ENCODE peak calls at places on chromosomes 12 and 14, in nine cellular contexts. One of them, this sample, is unnamed.

GRCh38 chr14:81625343-81625742 is 91.7 kb upstream of the SEL1L start:
- DNase-seq in CD8-positive, alpha-beta memory T cell: no peak
- DNase-seq in tibial nerve: no peak
- DNase-seq in CD8-positive, alpha-beta T cell: no peak
- DNase-seq in right cardiac atrium: no peak
- DNase-seq in heart left ventricle: no peak
- DNase-seq in thoracic aorta: no peak
- DNase-seq in fibroblast of lung: peak
- DNase-seq in neural progenitor cell: peak
- DNase-seq in this sample: no peak

GRCh38 chr14:50062438-50063039 is 53.8 kb downstream of the VCPKMT start:
- DNase-seq in right cardiac atrium: no peak
- DNase-seq in tibial nerve: no peak
- DNase-seq in neural progenitor cell: no peak
- DNase-seq in heart left ventricle: no peak
- DNase-seq in CD8-positive, alpha-beta memory T cell: peak
- DNase-seq in fibroblast of lung: peak
- DNase-seq in CD8-positive, alpha-beta T cell: peak
- DNase-seq in thoracic aorta: no peak
- DNase-seq in this sample: no peak

GRCh38 chr12:33795536-33795935 is 226.8 kb upstream of the ALG10 start:
- DNase-seq in thoracic aorta: no peak
- DNase-seq in neural progenitor cell: no peak
- DNase-seq in CD8-positive, alpha-beta memory T cell: no peak
- DNase-seq in right cardiac atrium: no peak
- DNase-seq in heart left ventricle: no peak
- DNase-seq in fibroblast of lung: no peak
- DNase-seq in tibial nerve: no peak
- DNase-seq in CD8-positive, alpha-beta T cell: no peak
- DNase-seq in this sample: no peak

GRCh38 chr14:69299286-69300035 is 39.5 kb downstream of the GALNT16 start:
- DNase-seq in fibroblast of lung: no peak
- DNase-seq in heart left ventricle: no peak
- DNase-seq in CD8-positive, alpha-beta T cell: no peak
- DNase-seq in CD8-positive, alpha-beta memory T cell: no peak
- DNase-seq in right cardiac atrium: no peak
- DNase-seq in tibial nerve: no peak
- DNase-seq in thoracic aorta: no peak
- DNase-seq in neural progenitor cell: peak
- DNase-seq in this sample: no peak

GRCh38 chr14:88584451-88584850 is 21.6 kb downstream of the ZC3H14 start:
- DNase-seq in CD8-positive, alpha-beta T cell: no peak
- DNase-seq in heart left ventricle: no peak
- DNase-seq in thoracic aorta: no peak
- DNase-seq in tibial nerve: no peak
- DNase-seq in right cardiac atrium: no peak
- DNase-seq in neural progenitor cell: no peak
- DNase-seq in CD8-positive, alpha-beta memory T cell: no peak
- DNase-seq in fibroblast of lung: no peak
- DNase-seq in this sample: no peak

GRCh38 chr14:105145381-105146180 is 23.0 kb downstream of the JAG2 start:
- DNase-seq in heart left ventricle: peak
- DNase-seq in CD8-positive, alpha-beta memory T cell: peak
- DNase-seq in fibroblast of lung: no peak
- DNase-seq in right cardiac atrium: peak
- DNase-seq in CD8-positive, alpha-beta T cell: no peak
- DNase-seq in thoracic aorta: no peak
- DNase-seq in neural progenitor cell: no peak
- DNase-seq in tibial nerve: no peak
- DNase-seq in this sample: no peak

GRCh38 chr12:46300906-46301305 is 32.1 kb upstream of the SLC38A1 start:
- DNase-seq in fibroblast of lung: peak
- DNase-seq in heart left ventricle: no peak
- DNase-seq in tibial nerve: peak
- DNase-seq in neural progenitor cell: no peak
- DNase-seq in right cardiac atrium: no peak
- DNase-seq in CD8-positive, alpha-beta T cell: no peak
- DNase-seq in CD8-positive, alpha-beta memory T cell: no peak
- DNase-seq in thoracic aorta: no peak
- DNase-seq in this sample: no peak

GRCh38 chr12:124837958-124838803 is 25.5 kb downstream of the SCARB1 start:
- DNase-seq in tibial nerve: peak
- DNase-seq in neural progenitor cell: no peak
- DNase-seq in heart left ventricle: peak
- DNase-seq in CD8-positive, alpha-beta memory T cell: no peak
- DNase-seq in thoracic aorta: peak
- DNase-seq in fibroblast of lung: peak
- DNase-seq in right cardiac atrium: peak
- DNase-seq in CD8-positive, alpha-beta T cell: no peak
- DNase-seq in this sample: no peak

GRCh38 chr12:10031771-10032175 is 1.3 kb downstream of the CLEC9A start:
- DNase-seq in thoracic aorta: no peak
- DNase-seq in heart left ventricle: no peak
- DNase-seq in right cardiac atrium: no peak
- DNase-seq in fibroblast of lung: peak
- DNase-seq in tibial nerve: no peak
- DNase-seq in neural progenitor cell: no peak
- DNase-seq in CD8-positive, alpha-beta memory T cell: no peak
- DNase-seq in CD8-positive, alpha-beta T cell: no peak
- DNase-seq in this sample: no peak

GRCh38 chr12:5745251-5745888 is 199.7 kb downstream of the ANO2 start:
- DNase-seq in CD8-positive, alpha-beta memory T cell: no peak
- DNase-seq in CD8-positive, alpha-beta T cell: peak
- DNase-seq in neural progenitor cell: peak
- DNase-seq in thoracic aorta: peak
- DNase-seq in right cardiac atrium: peak
- DNase-seq in tibial nerve: peak
- DNase-seq in fibroblast of lung: peak
- DNase-seq in heart left ventricle: peak
- DNase-seq in this sample: peak

DNA sequence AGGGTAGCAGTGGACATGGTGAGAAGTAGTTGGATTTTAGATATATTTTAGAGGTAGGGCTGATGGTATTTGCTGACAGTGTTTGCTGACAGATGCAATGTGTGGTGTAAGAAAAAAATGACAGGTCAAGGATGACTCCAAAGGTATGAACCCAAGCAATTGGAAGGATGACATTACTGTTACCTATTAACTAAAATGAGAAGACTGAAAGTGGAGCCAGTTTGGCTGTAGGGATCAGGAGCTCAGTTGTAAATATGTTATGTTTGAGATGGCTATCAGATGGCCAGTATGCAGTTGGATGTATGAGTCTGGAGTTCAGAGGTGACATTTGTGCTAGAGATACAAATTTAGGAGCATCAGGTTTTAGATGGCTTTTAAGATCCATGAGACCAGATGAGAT is 17.4 kb upstream of the SERPINA6 start:
- DNase-seq in CD8-positive, alpha-beta T cell: no peak
- DNase-seq in thoracic aorta: no peak
- DNase-seq in CD8-positive, alpha-beta memory T cell: no peak
- DNase-seq in right cardiac atrium: no peak
- DNase-seq in neural progenitor cell: no peak
- DNase-seq in heart left ventricle: no peak
- DNase-seq in tibial nerve: no peak
- DNase-seq in fibroblast of lung: no peak
- DNase-seq in this sample: no peak
- H3K27ac ChIP-seq in CD8-positive, alpha-beta T cell: no peak
- H3K27ac ChIP-seq in thoracic aorta: no peak
- H3K27ac ChIP-seq in CD8-positive, alpha-beta memory T cell: no peak
- H3K27ac ChIP-seq in right cardiac atrium: no peak
- H3K27ac ChIP-seq in neural progenitor cell: no peak
- H3K27ac ChIP-seq in heart left ventricle: no peak
- H3K27ac ChIP-seq in tibial nerve: no peak
- H3K27ac ChIP-seq in fibroblast of lung: no peak
- H3K27ac ChIP-seq in this sample: no peak

GRCh38 chr14:62943202-62943601 is 102.1 kb downstream of the KCNH5 start:
- DNase-seq in tibial nerve: no peak
- DNase-seq in CD8-positive, alpha-beta memory T cell: no peak
- DNase-seq in neural progenitor cell: no peak
- DNase-seq in fibroblast of lung: peak
- DNase-seq in right cardiac atrium: no peak
- DNase-seq in CD8-positive, alpha-beta T cell: no peak
- DNase-seq in thoracic aorta: no peak
- DNase-seq in heart left ventricle: no peak
- DNase-seq in this sample: no peak

GRCh38 chr14:62939970-62940369 is 105.3 kb downstream of the KCNH5 start:
- DNase-seq in CD8-positive, alpha-beta T cell: no peak
- DNase-seq in neural progenitor cell: no peak
- DNase-seq in CD8-positive, alpha-beta memory T cell: no peak
- DNase-seq in heart left ventricle: no peak
- DNase-seq in tibial nerve: no peak
- DNase-seq in right cardiac atrium: no peak
- DNase-seq in fibroblast of lung: no peak
- DNase-seq in thoracic aorta: no peak
- DNase-seq in this sample: no peak

GRCh38 chr14:62934439-62934838 is 110.8 kb downstream of the KCNH5 start:
- DNase-seq in tibial nerve: no peak
- DNase-seq in neural progenitor cell: peak
- DNase-seq in CD8-positive, alpha-beta memory T cell: no peak
- DNase-seq in heart left ventricle: no peak
- DNase-seq in fibroblast of lung: no peak
- DNase-seq in CD8-positive, alpha-beta T cell: no peak
- DNase-seq in right cardiac atrium: no peak
- DNase-seq in thoracic aorta: no peak
- DNase-seq in this sample: no peak

GRCh38 chr14:62938774-62939173 is 106.5 kb downstream of the KCNH5 start:
- DNase-seq in neural progenitor cell: no peak
- DNase-seq in tibial nerve: no peak
- DNase-seq in heart left ventricle: no peak
- DNase-seq in CD8-positive, alpha-beta memory T cell: no peak
- DNase-seq in thoracic aorta: no peak
- DNase-seq in right cardiac atrium: no peak
- DNase-seq in fibroblast of lung: no peak
- DNase-seq in CD8-positive, alpha-beta T cell: no peak
- DNase-seq in this sample: no peak
- H3K27ac ChIP-seq in neural progenitor cell: no peak
- H3K27ac ChIP-seq in tibial nerve: no peak
- H3K27ac ChIP-seq in heart left ventricle: no peak
- H3K27ac ChIP-seq in CD8-positive, alpha-beta memory T cell: no peak
- H3K27ac ChIP-seq in thoracic aorta: no peak
- H3K27ac ChIP-seq in right cardiac atrium: no peak
- H3K27ac ChIP-seq in fibroblast of lung: no peak
- H3K27ac ChIP-seq in CD8-positive, alpha-beta T cell: no peak
- H3K27ac ChIP-seq in this sample: no peak

DNA sequence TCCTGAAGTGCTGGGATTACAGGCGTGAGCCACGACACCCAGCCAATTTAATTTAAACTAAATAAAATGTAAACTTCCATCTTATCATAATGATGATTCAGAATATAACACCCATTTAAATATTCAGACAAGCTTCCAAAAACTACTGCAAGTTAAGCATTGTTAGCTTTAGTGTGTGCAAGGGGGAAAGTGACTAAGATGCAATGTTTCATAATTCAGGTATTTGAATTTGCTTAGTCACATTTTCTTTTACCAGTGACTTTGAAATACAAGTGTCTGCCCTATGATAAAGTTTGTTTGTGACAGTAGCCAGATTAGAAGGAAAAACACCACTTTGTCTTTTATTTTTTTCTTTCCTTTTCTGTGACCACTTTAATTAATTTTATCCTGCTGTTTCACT is 2.2 kb upstream of the CFAP54 start:
- DNase-seq in fibroblast of lung: peak
- DNase-seq in thoracic aorta: no peak
- DNase-seq in heart left ventricle: no peak
- DNase-seq in CD8-positive, alpha-beta memory T cell: no peak
- DNase-seq in tibial nerve: no peak
- DNase-seq in neural progenitor cell: no peak
- DNase-seq in CD8-positive, alpha-beta T cell: no peak
- DNase-seq in right cardiac atrium: no peak
- DNase-seq in this sample: no peak
- H3K27ac ChIP-seq in fibroblast of lung: peak
- H3K27ac ChIP-seq in thoracic aorta: no peak
- H3K27ac ChIP-seq in heart left ventricle: no peak
- H3K27ac ChIP-seq in CD8-positive, alpha-beta memory T cell: no peak
- H3K27ac ChIP-seq in tibial nerve: no peak
- H3K27ac ChIP-seq in neural progenitor cell: no peak
- H3K27ac ChIP-seq in CD8-positive, alpha-beta T cell: no peak
- H3K27ac ChIP-seq in right cardiac atrium: no peak
- H3K27ac ChIP-seq in this sample: no peak

GRCh38 chr12:26691234-26691970 is 141.6 kb downstream of the ITPR2 start:
- DNase-seq in neural progenitor cell: peak
- DNase-seq in heart left ventricle: no peak
- DNase-seq in fibroblast of lung: peak
- DNase-seq in CD8-positive, alpha-beta memory T cell: no peak
- DNase-seq in CD8-positive, alpha-beta T cell: no peak
- DNase-seq in thoracic aorta: no peak
- DNase-seq in right cardiac atrium: no peak
- DNase-seq in tibial nerve: no peak
- DNase-seq in this sample: peak
- H3K27ac ChIP-seq in neural progenitor cell: no peak
- H3K27ac ChIP-seq in heart left ventricle: no peak
- H3K27ac ChIP-seq in fibroblast of lung: no peak
- H3K27ac ChIP-seq in CD8-positive, alpha-beta memory T cell: no peak
- H3K27ac ChIP-seq in CD8-positive, alpha-beta T cell: no peak
- H3K27ac ChIP-seq in thoracic aorta: no peak
- H3K27ac ChIP-seq in right cardiac atrium: no peak
- H3K27ac ChIP-seq in tibial nerve: no peak
- H3K27ac ChIP-seq in this sample: peak

GRCh38 chr14:21071225-21072041 is 1.3 kb downstream of the ARHGEF40 start:
- DNase-seq in right cardiac atrium: peak
- DNase-seq in CD8-positive, alpha-beta T cell: peak
- DNase-seq in tibial nerve: peak
- DNase-seq in thoracic aorta: peak
- DNase-seq in fibroblast of lung: peak
- DNase-seq in neural progenitor cell: peak
- DNase-seq in CD8-positive, alpha-beta memory T cell: peak
- DNase-seq in heart left ventricle: peak
- DNase-seq in this sample: peak

GRCh38 chr14:21070610-21071224 is 613 bp downstream of the ARHGEF40 start:
- DNase-seq in CD8-positive, alpha-beta memory T cell: peak
- DNase-seq in tibial nerve: no peak
- DNase-seq in neural progenitor cell: peak
- DNase-seq in CD8-positive, alpha-beta T cell: no peak
- DNase-seq in thoracic aorta: no peak
- DNase-seq in heart left ventricle: peak
- DNase-seq in fibroblast of lung: peak
- DNase-seq in right cardiac atrium: peak
- DNase-seq in this sample: peak

GRCh38 chr14:21068521-21069387 is 1.4 kb upstream of the ARHGEF40 start:
- DNase-seq in tibial nerve: no peak
- DNase-seq in right cardiac atrium: peak
- DNase-seq in neural progenitor cell: peak
- DNase-seq in CD8-positive, alpha-beta T cell: peak
- DNase-seq in CD8-positive, alpha-beta memory T cell: peak
- DNase-seq in fibroblast of lung: peak
- DNase-seq in thoracic aorta: peak
- DNase-seq in heart left ventricle: peak
- DNase-seq in this sample: no peak

GRCh38 chr14:21069388-21070082 is 569 bp upstream of the ARHGEF40 start:
- DNase-seq in right cardiac atrium: peak
- DNase-seq in neural progenitor cell: peak
- DNase-seq in tibial nerve: no peak
- DNase-seq in heart left ventricle: peak
- DNase-seq in CD8-positive, alpha-beta memory T cell: peak
- DNase-seq in CD8-positive, alpha-beta T cell: no peak
- DNase-seq in thoracic aorta: no peak
- DNase-seq in fibroblast of lung: peak
- DNase-seq in this sample: peak

GRCh38 chr14:21070083-21070609 is at the start of gene ARHGEF40:
- DNase-seq in CD8-positive, alpha-beta memory T cell: no peak
- DNase-seq in tibial nerve: peak
- DNase-seq in fibroblast of lung: peak
- DNase-seq in heart left ventricle: peak
- DNase-seq in neural progenitor cell: peak
- DNase-seq in CD8-positive, alpha-beta T cell: no peak
- DNase-seq in thoracic aorta: no peak
- DNase-seq in right cardiac atrium: peak
- DNase-seq in this sample: peak
- H3K27ac ChIP-seq in CD8-positive, alpha-beta memory T cell: peak
- H3K27ac ChIP-seq in tibial nerve: peak
- H3K27ac ChIP-seq in fibroblast of lung: peak
- H3K27ac ChIP-seq in heart left ventricle: peak
- H3K27ac ChIP-seq in neural progenitor cell: peak
- H3K27ac ChIP-seq in CD8-positive, alpha-beta T cell: no peak
- H3K27ac ChIP-seq in thoracic aorta: peak
- H3K27ac ChIP-seq in right cardiac atrium: peak
- H3K27ac ChIP-seq in this sample: peak

This sample was measured in caudate nucleus.